ENCODE peak calls at places on chromosomes 7 and 10, in seven cellular contexts. C is NB4, I is A549, Z is H54, D is upper lobe of right lung, Q is fibroblast of pulmonary artery, R is Calu3. G is an unnamed sample.

GRCh38 chr7:141071855-141072547 is 1.9 kb upstream of the TMEM178B start:
- DNase-seq in C (no peak), I (peak; percentile 13), Z (no peak), D (no peak), Q (no peak), R (no peak), G (no peak)

GRCh38 chr7:157361537-157361936 is 24.7 kb downstream of the DNAJB6 start:
- DNase-seq in C (no peak), I (no peak), Z (no peak), D (no peak), Q (no peak), R (no peak), G (no peak)

GRCh38 chr7:84102213-84102612 is 92.4 kb downstream of the SEMA3A start:
- DNase-seq in C (no peak), I (no peak), Z (no peak), D (no peak), Q (peak; percentile 72), R (no peak), G (peak; percentile 65)

GRCh38 chr10:77746313-77746712 is 108.7 kb upstream of the KCNMA1 start:
- DNase-seq in C (no peak), I (no peak), Z (peak; percentile 63), D (no peak), Q (peak; percentile 64), R (no peak), G (peak; percentile 42)

GRCh38 chr7:149285581-149285975 is 23.6 kb downstream of the ZNF783 start:
- DNase-seq in C (no peak), I (peak; percentile 36), Z (peak; percentile 42), D (no peak), Q (peak; percentile 20), R (no peak), G (peak; percentile 48)

GRCh38 chr10:106708521-106708920 is 456.0 kb downstream of the SORCS1 start:
- DNase-seq in C (no peak), I (no peak), Z (no peak), D (no peak), Q (no peak), R (no peak), G (no peak)

GRCh38 chr7:120931243-120931642 is 19.3 kb upstream of the ING3 start:
- DNase-seq in C (no peak), I (no peak), Z (no peak), D (no peak), Q (peak; percentile 38), R (no peak), G (no peak)

GRCh38 chr10:127278001-127278400 is 81.6 kb upstream of the INSYN2A start:
- DNase-seq in C (no peak), I (no peak), Z (peak; percentile 15), D (no peak), Q (peak; percentile 26), R (no peak), G (peak; percentile 38)

GRCh38 chr10:98224509-98224908 is 43.5 kb downstream of the LOXL4 start:
- DNase-seq in C (no peak), I (no peak), Z (no peak), D (no peak), Q (no peak), R (no peak), G (peak; percentile 40)

GRCh38 chr10:111598433-111599059 is 521.7 kb downstream of the ADRA2A start:
- DNase-seq in C (peak; percentile 69), I (peak; percentile 13), Z (peak; percentile 10), D (no peak), Q (peak; percentile 60), R (peak; percentile 40), G (peak; percentile 43)

GRCh38 chr10:58955615-58956014 is 220.8 kb upstream of the PHYHIPL start:
- DNase-seq in C (no peak), I (no peak), Z (no peak), D (no peak), Q (no peak), R (no peak), G (no peak)